ENCODE peak calls at places on chromosomes 7 and 10, in eight cellular contexts. R, U, T, E, A, K, S and N are unnamed samples.

GRCh38 chr7:128092221-128092620 is 61.0 kb upstream of the LRRC4 start:
- DNase-seq in R (no peak), U (no peak), T (no peak), E (no peak), A (no peak), K (no peak), S (no peak), N (no peak)

GRCh38 chr7:18126274-18126673 is 98.6 kb upstream of the PRPS1L1 start:
- DNase-seq in R (no peak), U (no peak), T (no peak), E (no peak), A (no peak), K (peak), S (no peak), N (no peak)

GRCh38 chr7:5232485-5232837 is 42.4 kb downstream of the WIPI2 start:
- DNase-seq in R (no peak), U (no peak), T (no peak), E (no peak), A (no peak), K (no peak), S (no peak), N (no peak)

GRCh38 chr7:46432666-46433065 is 511.6 kb upstream of the IGFBP3 start:
- DNase-seq in R (no peak), U (no peak), T (peak), E (no peak), A (peak), K (no peak), S (peak), N (no peak)

GRCh38 chr10:12587408-12587807 is 238.1 kb downstream of the CAMK1D start:
- DNase-seq in R (peak), U (no peak), T (no peak), E (no peak), A (no peak), K (no peak), S (peak), N (no peak)

GRCh38 chr10:16867556-16867955 is 50.3 kb upstream of the RSU1 start:
- DNase-seq in R (no peak), U (no peak), T (no peak), E (no peak), A (no peak), K (peak), S (peak), N (no peak)

GRCh38 chr7:99229234-99229633 is 21.3 kb upstream of the KPNA7 start:
- DNase-seq in R (no peak), U (no peak), T (no peak), E (no peak), A (no peak), K (no peak), S (no peak), N (no peak)

GRCh38 chr7:12066004-12066403 is 145.1 kb upstream of the TMEM106B start:
- DNase-seq in R (no peak), U (no peak), T (peak), E (no peak), A (peak), K (no peak), S (no peak), N (peak)

GRCh38 chr7:44398506-44398905 is 73.1 kb upstream of the CAMK2B start:
- DNase-seq in R (peak), U (no peak), T (no peak), E (no peak), A (no peak), K (no peak), S (no peak), N (no peak)

GRCh38 chr7:86295526-86295925 is 348.2 kb upstream of the GRM3 start:
- DNase-seq in R (no peak), U (no peak), T (no peak), E (no peak), A (no peak), K (no peak), S (no peak), N (no peak)

DNA sequence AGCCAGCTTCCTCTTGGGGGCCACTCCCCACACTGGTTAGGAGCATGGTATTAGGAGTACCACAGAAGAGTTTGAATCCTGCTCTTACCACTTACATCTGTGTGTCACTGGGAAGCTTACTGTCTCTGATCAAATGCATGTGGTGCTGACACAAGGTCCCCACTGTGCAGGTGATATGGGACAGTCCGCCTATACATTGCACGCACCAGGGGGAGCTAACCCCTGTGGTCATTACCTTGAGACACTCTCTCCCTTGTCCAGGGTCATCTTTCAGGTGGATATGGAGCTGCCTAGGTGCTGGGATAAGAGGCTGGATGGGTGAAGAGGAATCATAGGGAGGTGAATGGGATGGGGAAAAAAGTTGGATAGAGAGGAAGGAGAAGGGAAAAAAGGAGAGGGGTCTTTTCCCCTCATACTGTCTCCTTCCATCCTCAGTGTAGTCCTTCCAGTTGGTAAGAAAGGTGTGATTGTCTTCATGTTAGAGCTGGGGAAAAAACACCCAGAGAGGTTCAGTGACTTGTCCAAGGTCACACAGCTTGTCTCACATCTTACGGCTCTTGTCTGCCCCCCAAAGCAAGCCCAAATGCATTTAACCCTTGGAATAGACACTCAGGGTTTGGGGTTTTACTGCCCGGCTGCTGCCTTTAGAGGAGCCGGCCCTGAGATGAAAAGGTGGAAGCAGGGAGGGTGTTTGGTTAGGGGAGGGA is 125.9 kb downstream of the CDH23 start:
- DNase-seq in R (no peak), U (no peak), T (peak), E (no peak), A (peak), K (no peak), S (no peak), N (no peak)
- TF ChIP-seq CTCF in R (no peak), U (no peak), T (no peak), E (no peak), A (peak), K (peak), S (no peak), N (no peak)

GRCh38 chr7:101898019-101898575 is 80.7 kb downstream of the CUX1 start:
- DNase-seq in R (no peak), U (no peak), T (no peak), E (no peak), A (no peak), K (no peak), S (peak), N (no peak)

GRCh38 chr7:101902680-101903504 is 85.5 kb downstream of the CUX1 start:
- DNase-seq in R (no peak), U (no peak), T (no peak), E (no peak), A (no peak), K (no peak), S (no peak), N (no peak)

GRCh38 chr7:101901661-101902491 is 84.5 kb downstream of the CUX1 start:
- DNase-seq in R (no peak), U (no peak), T (no peak), E (no peak), A (no peak), K (no peak), S (peak), N (no peak)

GRCh38 chr7:101899616-101900015 is 82.2 kb downstream of the CUX1 start:
- DNase-seq in R (no peak), U (no peak), T (no peak), E (no peak), A (no peak), K (no peak), S (no peak), N (no peak)

DNA sequence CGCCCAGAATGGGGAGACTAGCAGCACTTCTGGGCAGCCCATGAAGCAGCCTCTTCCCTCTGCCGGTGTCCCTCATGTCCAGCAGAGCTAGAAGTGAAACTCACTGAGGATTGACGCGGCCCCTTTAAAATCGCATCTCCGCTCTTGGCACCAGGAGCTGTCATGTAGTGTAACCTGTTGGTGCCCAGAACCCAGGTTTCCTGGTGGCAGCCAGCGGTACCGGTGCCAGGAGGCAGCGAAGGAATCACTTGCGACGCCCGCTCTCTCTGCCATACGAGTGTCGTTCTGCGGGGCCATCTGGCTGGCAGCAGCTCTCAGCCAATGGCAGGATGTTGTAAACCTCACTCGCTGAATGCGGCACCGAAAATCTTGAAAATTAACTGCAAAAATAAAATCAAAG is 82.7 kb downstream of the CUX1 start:
- DNase-seq in R (no peak), U (no peak), T (no peak), E (no peak), A (no peak), K (no peak), S (peak), N (no peak)
- TF ChIP-seq CTCF in R (no peak), U (no peak), T (no peak), E (no peak), A (no peak), K (no peak), S (no peak), N (no peak)

DNA sequence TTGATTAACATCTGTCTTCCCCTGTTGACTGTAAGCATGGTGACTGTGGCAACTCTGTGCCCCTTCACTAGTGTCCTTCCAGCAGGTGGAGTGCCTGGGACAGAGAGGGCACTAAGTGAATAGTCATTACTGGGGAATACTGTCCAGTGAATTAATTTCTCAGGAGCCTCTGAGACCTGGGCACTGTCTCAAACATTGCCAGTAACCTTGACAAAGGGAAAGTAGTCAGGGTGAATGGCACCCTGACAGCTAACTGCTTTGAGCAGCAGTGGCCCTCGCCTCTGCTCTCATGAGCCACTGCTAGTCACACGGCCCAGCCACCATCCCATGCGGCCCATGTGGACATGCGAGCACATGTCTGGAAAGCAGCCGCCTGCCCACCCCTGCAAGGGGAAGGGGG is 13.1 kb upstream of the GRB10 start:
- DNase-seq in R (no peak), U (no peak), T (no peak), E (no peak), A (peak), K (no peak), S (no peak), N (peak)
- TF ChIP-seq CTCF in R (no peak), U (no peak), T (no peak), E (no peak), A (peak), K (peak), S (no peak), N (peak)

DNA sequence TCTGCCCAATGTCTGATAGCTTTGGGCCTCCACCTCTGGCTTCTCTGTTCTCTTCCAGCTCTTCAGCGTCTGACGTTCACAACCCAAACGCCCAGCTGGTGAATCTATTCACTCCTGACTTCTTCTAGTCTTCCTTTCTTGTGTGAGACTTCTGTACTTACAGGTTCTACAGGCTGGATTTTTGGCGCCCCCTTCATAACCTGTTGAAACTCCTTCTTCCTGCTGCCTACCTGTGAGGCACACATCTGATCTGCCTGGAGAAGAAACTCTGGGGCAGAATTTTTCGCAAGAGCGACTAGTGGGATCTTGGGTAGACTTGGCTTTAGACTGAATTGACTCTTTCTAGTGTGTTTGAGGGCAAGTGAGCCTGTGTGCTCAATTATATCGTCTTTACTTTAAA is 249.3 kb downstream of the REEP3 start:
- DNase-seq in R (no peak), U (no peak), T (no peak), E (no peak), A (no peak), K (no peak), S (no peak), N (peak)
- TF ChIP-seq CTCF in R (no peak), U (no peak), T (no peak), E (no peak), A (no peak), K (no peak), S (no peak), N (no peak)

DNA sequence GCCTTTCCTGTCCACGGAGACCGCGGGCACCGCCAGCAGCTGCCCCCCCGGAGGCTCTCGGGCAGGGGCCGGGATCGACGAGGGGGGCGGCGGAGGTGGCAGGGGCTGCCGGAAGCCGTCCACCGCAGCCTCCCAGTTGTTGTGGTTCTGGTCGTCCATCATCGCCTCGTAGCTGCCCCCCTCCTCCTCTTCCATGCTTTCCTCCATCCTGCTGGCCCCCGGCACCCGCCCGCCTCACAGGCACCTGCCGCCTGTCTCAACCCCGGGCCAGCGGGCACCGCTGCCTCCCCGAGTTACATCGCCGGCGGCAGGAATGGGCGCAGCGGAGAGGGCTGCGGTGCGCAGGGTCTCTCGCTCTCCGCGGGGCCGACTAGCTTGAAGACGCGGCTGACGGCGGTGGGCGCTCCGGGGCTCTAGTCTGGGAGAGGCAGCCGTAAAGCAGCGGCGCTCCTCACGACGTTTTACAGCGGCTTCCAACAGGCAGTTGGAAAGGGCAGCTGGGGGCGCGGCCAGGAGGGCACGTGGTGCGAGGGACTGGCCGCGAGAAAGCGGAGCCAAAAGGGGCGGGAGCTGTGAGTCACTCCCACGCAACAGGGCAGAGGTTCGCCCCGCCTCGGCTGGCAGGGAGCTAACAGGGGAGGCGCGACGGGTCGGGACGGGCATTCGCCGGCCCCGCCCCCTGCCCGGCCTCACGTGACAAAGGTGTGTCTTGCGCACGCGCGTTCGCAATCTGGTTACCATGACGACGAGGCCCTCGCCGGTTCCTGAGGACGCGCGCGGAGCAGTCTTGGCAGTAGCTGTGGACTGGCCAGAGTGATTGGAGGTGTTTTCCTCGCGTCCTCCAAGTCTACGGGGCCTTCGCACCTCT is at the start of gene CACUL1:
- DNase-seq in R (peak), U (peak), T (peak), E (peak), A (peak), K (peak), S (peak), N (peak)
- TF ChIP-seq CTCF in R (no peak), U (no peak), T (no peak), E (no peak), A (no peak), K (no peak), S (no peak), N (no peak)

GRCh38 chr10:44980309-44981171 is 1.9 kb upstream of the DEPP1 start:
- DNase-seq in R (peak), U (no peak), T (peak), E (no peak), A (no peak), K (no peak), S (no peak), N (no peak)

GRCh38 chr10:44978213-44978569 is 418 bp downstream of the DEPP1 start:
- DNase-seq in R (no peak), U (no peak), T (no peak), E (no peak), A (no peak), K (no peak), S (no peak), N (no peak)

GRCh38 chr10:44979281-44980181 is 922 bp upstream of the DEPP1 start:
- DNase-seq in R (peak), U (no peak), T (peak), E (no peak), A (peak), K (no peak), S (no peak), N (no peak)

GRCh38 chr10:44977287-44978212 is 1.1 kb downstream of the DEPP1 start:
- DNase-seq in R (no peak), U (no peak), T (no peak), E (no peak), A (no peak), K (no peak), S (no peak), N (no peak)

GRCh38 chr10:44978570-44979280 is at the start of gene DEPP1:
- DNase-seq in R (peak), U (peak), T (peak), E (peak), A (peak), K (peak), S (peak), N (peak)
- TF ChIP-seq CTCF in R (no peak), U (no peak), T (no peak), E (no peak), A (peak), K (peak), S (no peak), N (peak)